ENCODE peak calls at places on chromosomes 4 and X, in five cellular contexts. One of them, this sample, is unnamed.

GRCh38 chrX:9865804-9866471 is 79.7 kb downstream of the SHROOM2 start:
- DNase-seq in CD4-positive, alpha-beta memory T cell: no peak
- DNase-seq in fibroblast of mammary gland: peak
- DNase-seq in GM03348: no peak
- DNase-seq in choroid plexus epithelial cell: no peak
- DNase-seq in this sample: no peak

GRCh38 chr4:56689231-56689630 is 8.1 kb upstream of the HOPX start:
- DNase-seq in CD4-positive, alpha-beta memory T cell: no peak
- DNase-seq in fibroblast of mammary gland: no peak
- DNase-seq in GM03348: no peak
- DNase-seq in choroid plexus epithelial cell: no peak
- DNase-seq in this sample: no peak

GRCh38 chr4:159060161-159060560 is 42.7 kb upstream of the RAPGEF2 start:
- DNase-seq in CD4-positive, alpha-beta memory T cell: no peak
- DNase-seq in fibroblast of mammary gland: no peak
- DNase-seq in GM03348: no peak
- DNase-seq in choroid plexus epithelial cell: no peak
- DNase-seq in this sample: no peak

GRCh38 chr4:156591679-156592078 is 379.9 kb downstream of the PDGFC start:
- DNase-seq in CD4-positive, alpha-beta memory T cell: no peak
- DNase-seq in fibroblast of mammary gland: no peak
- DNase-seq in GM03348: no peak
- DNase-seq in choroid plexus epithelial cell: no peak
- DNase-seq in this sample: no peak

GRCh38 chr4:48403779-48404178 is 62.5 kb downstream of the SLAIN2 start:
- DNase-seq in CD4-positive, alpha-beta memory T cell: no peak
- DNase-seq in fibroblast of mammary gland: peak
- DNase-seq in GM03348: no peak
- DNase-seq in choroid plexus epithelial cell: no peak
- DNase-seq in this sample: no peak

GRCh38 chr4:87304659-87305277 is 17.9 kb downstream of the HSD17B13 start:
- DNase-seq in CD4-positive, alpha-beta memory T cell: no peak
- DNase-seq in fibroblast of mammary gland: no peak
- DNase-seq in GM03348: no peak
- DNase-seq in choroid plexus epithelial cell: peak
- DNase-seq in this sample: no peak

GRCh38 chr4:100189820-100190642 is at the start of gene DDIT4L:
- DNase-seq in CD4-positive, alpha-beta memory T cell: no peak
- DNase-seq in fibroblast of mammary gland: peak
- DNase-seq in GM03348: peak
- DNase-seq in choroid plexus epithelial cell: peak
- DNase-seq in this sample: no peak

GRCh38 chr4:16202598-16202997 is 23.7 kb downstream of the TAPT1 start:
- DNase-seq in CD4-positive, alpha-beta memory T cell: no peak
- DNase-seq in fibroblast of mammary gland: peak
- DNase-seq in GM03348: no peak
- DNase-seq in choroid plexus epithelial cell: no peak
- DNase-seq in this sample: no peak

GRCh38 chrX:107683931-107684330 is 55.6 kb downstream of the PRPS1 start:
- DNase-seq in CD4-positive, alpha-beta memory T cell: no peak
- DNase-seq in fibroblast of mammary gland: no peak
- DNase-seq in GM03348: no peak
- DNase-seq in choroid plexus epithelial cell: no peak
- DNase-seq in this sample: no peak

GRCh38 chrX:154727418-154728323 is 23.2 kb downstream of the GAB3 start:
- DNase-seq in CD4-positive, alpha-beta memory T cell: no peak
- DNase-seq in fibroblast of mammary gland: peak
- DNase-seq in GM03348: peak
- DNase-seq in choroid plexus epithelial cell: peak
- DNase-seq in this sample: no peak

GRCh38 chr4:118950224-118950623 is 61.6 kb downstream of the SYNPO2 start:
- DNase-seq in CD4-positive, alpha-beta memory T cell: no peak
- DNase-seq in fibroblast of mammary gland: no peak
- DNase-seq in GM03348: no peak
- DNase-seq in choroid plexus epithelial cell: no peak
- DNase-seq in this sample: no peak

This sample was measured in stimulated activated naive B cell treated with anti-CD40 and anti-IgM and Interleukin-4, amounts not matched to agents 10 μg/mL and 1 μg/mL and 100 μg/mL, for 72 hours.